ENCODE peak calls at places on chromosomes 2 and 18, in five cellular contexts. One of them, this sample, is unnamed.

GRCh38 chr2:224802407-224802806 is 86.2 kb upstream of the CCDC195 start:
- DNase-seq in HL-60: no peak
- DNase-seq in small intestine: no peak
- DNase-seq in right cardiac atrium: no peak
- DNase-seq in heart right ventricle: no peak
- DNase-seq in this sample: peak; percentile 52

GRCh38 chr2:145598434-145598833 is 1078.5 kb upstream of the ZEB2 start:
- DNase-seq in HL-60: no peak
- DNase-seq in small intestine: no peak
- DNase-seq in heart right ventricle: no peak
- DNase-seq in right cardiac atrium: no peak
- DNase-seq in this sample: peak; percentile 70

GRCh38 chr2:128578406-128579385 is 260.0 kb upstream of the HS6ST1 start:
- DNase-seq in heart right ventricle: no peak
- DNase-seq in right cardiac atrium: no peak
- DNase-seq in small intestine: peak; percentile 64
- DNase-seq in HL-60: no peak
- DNase-seq in this sample: peak; percentile 60

GRCh38 chr2:95730813-95731212 is 139.0 kb downstream of the TRIM43 start:
- DNase-seq in right cardiac atrium: no peak
- DNase-seq in heart right ventricle: no peak
- DNase-seq in small intestine: no peak
- DNase-seq in HL-60: no peak
- DNase-seq in this sample: peak; percentile 16

GRCh38 chr18:28650860-28651259 is 473.9 kb upstream of the CDH2 start:
- DNase-seq in heart right ventricle: no peak
- DNase-seq in right cardiac atrium: no peak
- DNase-seq in small intestine: no peak
- DNase-seq in HL-60: no peak
- DNase-seq in this sample: no peak

GRCh38 chr18:50859793-50860192 is 19.1 kb upstream of the ME2 start:
- DNase-seq in right cardiac atrium: no peak
- DNase-seq in HL-60: no peak
- DNase-seq in heart right ventricle: no peak
- DNase-seq in small intestine: no peak
- DNase-seq in this sample: no peak

GRCh38 chr18:55546873-55547704 is 40.9 kb downstream of the TCF4 start:
- DNase-seq in HL-60: no peak
- DNase-seq in small intestine: no peak
- DNase-seq in heart right ventricle: no peak
- DNase-seq in right cardiac atrium: peak; percentile 52
- DNase-seq in this sample: peak; percentile 74

GRCh38 chr2:56749152-56749752 is 565.5 kb downstream of the CCDC85A start:
- DNase-seq in small intestine: peak; percentile 40
- DNase-seq in right cardiac atrium: no peak
- DNase-seq in HL-60: no peak
- DNase-seq in heart right ventricle: no peak
- DNase-seq in this sample: peak; percentile 63

GRCh38 chr2:102514061-102514785 is 41.2 kb downstream of the SLC9A4 start:
- DNase-seq in heart right ventricle: no peak
- DNase-seq in small intestine: peak; percentile 88
- DNase-seq in right cardiac atrium: no peak
- DNase-seq in HL-60: no peak
- DNase-seq in this sample: peak; percentile 87

GRCh38 chr2:61257446-61257845 is 95.5 kb downstream of the C2orf74 start:
- DNase-seq in heart right ventricle: no peak
- DNase-seq in right cardiac atrium: no peak
- DNase-seq in small intestine: no peak
- DNase-seq in HL-60: no peak
- DNase-seq in this sample: no peak

GRCh38 chr2:131035112-131035825 is 58.0 kb downstream of the FAM168B start:
- DNase-seq in small intestine: no peak
- DNase-seq in heart right ventricle: no peak
- DNase-seq in right cardiac atrium: no peak
- DNase-seq in HL-60: no peak
- DNase-seq in this sample: no peak

GRCh38 chr2:232502901-232503791 is 15.5 kb upstream of the ECEL1 start:
- DNase-seq in HL-60: no peak
- DNase-seq in heart right ventricle: peak; percentile 44
- DNase-seq in small intestine: peak; percentile 9
- DNase-seq in right cardiac atrium: peak; percentile 79
- DNase-seq in this sample: peak; percentile 42

GRCh38 chr2:195026261-195026660 is 630.8 kb upstream of the SLC39A10 start:
- DNase-seq in small intestine: no peak
- DNase-seq in right cardiac atrium: no peak
- DNase-seq in heart right ventricle: no peak
- DNase-seq in HL-60: no peak
- DNase-seq in this sample: peak; percentile 89

GRCh38 chr2:68031546-68032160 is 31.2 kb downstream of the C1D start:
- DNase-seq in right cardiac atrium: no peak
- DNase-seq in HL-60: peak; percentile 7
- DNase-seq in small intestine: peak; percentile 62
- DNase-seq in heart right ventricle: no peak
- DNase-seq in this sample: peak; percentile 70

GRCh38 chr2:127826047-127826446 is 15.1 kb upstream of the WDR33 start:
- DNase-seq in HL-60: no peak
- DNase-seq in heart right ventricle: no peak
- DNase-seq in right cardiac atrium: no peak
- DNase-seq in small intestine: no peak
- DNase-seq in this sample: no peak

GRCh38 chr18:42245137-42245536 is 290.1 kb downstream of the PIK3C3 start:
- DNase-seq in HL-60: no peak
- DNase-seq in small intestine: no peak
- DNase-seq in heart right ventricle: no peak
- DNase-seq in right cardiac atrium: no peak
- DNase-seq in this sample: no peak

GRCh38 chr2:237673130-237673921 is 45.9 kb downstream of the LRRFIP1 start:
- DNase-seq in HL-60: no peak
- DNase-seq in right cardiac atrium: peak; percentile 86
- DNase-seq in small intestine: peak; percentile 74
- DNase-seq in heart right ventricle: peak; percentile 58
- DNase-seq in this sample: no peak

GRCh38 chr2:233928594-233929351 is 11.6 kb downstream of the TRPM8 start:
- DNase-seq in HL-60: no peak
- DNase-seq in heart right ventricle: no peak
- DNase-seq in small intestine: no peak
- DNase-seq in right cardiac atrium: no peak
- DNase-seq in this sample: peak; percentile 35

GRCh38 chr2:198203306-198203705 is 398.9 kb downstream of the PLCL1 start:
- DNase-seq in right cardiac atrium: no peak
- DNase-seq in HL-60: no peak
- DNase-seq in heart right ventricle: no peak
- DNase-seq in small intestine: peak; percentile 2
- DNase-seq in this sample: no peak

GRCh38 chr2:163236553-163236952 is 398.0 kb upstream of the KCNH7 start:
- DNase-seq in heart right ventricle: no peak
- DNase-seq in HL-60: no peak
- DNase-seq in right cardiac atrium: no peak
- DNase-seq in small intestine: no peak
- DNase-seq in this sample: no peak

GRCh38 chr18:70181015-70181414 is 24.5 kb downstream of the RTTN start:
- DNase-seq in HL-60: no peak
- DNase-seq in right cardiac atrium: no peak
- DNase-seq in small intestine: no peak
- DNase-seq in heart right ventricle: no peak
- DNase-seq in this sample: peak; percentile 65

GRCh38 chr2:47072728-47073191 is 82.3 kb downstream of the STPG4 start:
- DNase-seq in heart right ventricle: peak; percentile 60
- DNase-seq in right cardiac atrium: peak; percentile 79
- DNase-seq in HL-60: peak; percentile 94
- DNase-seq in small intestine: no peak
- DNase-seq in this sample: no peak
- H3K4me3 ChIP-seq in heart right ventricle: no peak overlapping the region
- H3K4me3 ChIP-seq in right cardiac atrium: no peak overlapping the region
- H3K4me3 ChIP-seq in HL-60: no peak overlapping the region
- H3K4me3 ChIP-seq in small intestine: no peak overlapping the region
- H3K4me3 ChIP-seq in this sample: no peak overlapping the region

GRCh38 chr2:168997794-168998193 is 33.3 kb downstream of the ABCB11 start:
- DNase-seq in right cardiac atrium: no peak
- DNase-seq in heart right ventricle: no peak
- DNase-seq in HL-60: no peak
- DNase-seq in small intestine: no peak
- DNase-seq in this sample: peak; percentile 33

GRCh38 chr2:168998609-168999211 is 32.4 kb downstream of the ABCB11 start:
- DNase-seq in heart right ventricle: no peak
- DNase-seq in small intestine: no peak
- DNase-seq in HL-60: no peak
- DNase-seq in right cardiac atrium: no peak
- DNase-seq in this sample: no peak

GRCh38 chr2:169002151-169002738 is 28.9 kb downstream of the ABCB11 start:
- DNase-seq in heart right ventricle: no peak
- DNase-seq in right cardiac atrium: no peak
- DNase-seq in small intestine: no peak
- DNase-seq in HL-60: no peak
- DNase-seq in this sample: no peak

GRCh38 chr2:168999668-169000213 is 31.4 kb downstream of the ABCB11 start:
- DNase-seq in HL-60: no peak
- DNase-seq in heart right ventricle: no peak
- DNase-seq in right cardiac atrium: no peak
- DNase-seq in small intestine: no peak
- DNase-seq in this sample: peak; percentile 33

GRCh38 chr2:169001116-169001815 is 29.9 kb downstream of the ABCB11 start:
- DNase-seq in right cardiac atrium: no peak
- DNase-seq in heart right ventricle: no peak
- DNase-seq in small intestine: no peak
- DNase-seq in HL-60: no peak
- DNase-seq in this sample: peak; percentile 13
- H3K4me3 ChIP-seq in right cardiac atrium: no peak overlapping the region
- H3K4me3 ChIP-seq in heart right ventricle: no peak overlapping the region
- H3K4me3 ChIP-seq in small intestine: no peak overlapping the region
- H3K4me3 ChIP-seq in HL-60: no peak overlapping the region
- H3K4me3 ChIP-seq in this sample: no peak overlapping the region

GRCh38 chr2:70718736-70719135 is 49.3 kb downstream of the ADD2 start:
- DNase-seq in right cardiac atrium: no peak
- DNase-seq in small intestine: no peak
- DNase-seq in HL-60: no peak
- DNase-seq in heart right ventricle: no peak
- DNase-seq in this sample: no peak

GRCh38 chr2:70716951-70717350 is 51.0 kb downstream of the ADD2 start:
- DNase-seq in HL-60: no peak
- DNase-seq in heart right ventricle: no peak
- DNase-seq in right cardiac atrium: no peak
- DNase-seq in small intestine: no peak
- DNase-seq in this sample: no peak

GRCh38 chr2:70716131-70716766 is 51.8 kb downstream of the ADD2 start:
- DNase-seq in small intestine: no peak
- DNase-seq in right cardiac atrium: no peak
- DNase-seq in heart right ventricle: no peak
- DNase-seq in HL-60: no peak
- DNase-seq in this sample: no peak

GRCh38 chr2:70719231-70719630 is 48.8 kb downstream of the ADD2 start:
- DNase-seq in heart right ventricle: no peak
- DNase-seq in small intestine: no peak
- DNase-seq in right cardiac atrium: no peak
- DNase-seq in HL-60: no peak
- DNase-seq in this sample: no peak

GRCh38 chr2:70717431-70718038 is 50.5 kb downstream of the ADD2 start:
- DNase-seq in small intestine: no peak
- DNase-seq in right cardiac atrium: no peak
- DNase-seq in heart right ventricle: no peak
- DNase-seq in HL-60: no peak
- DNase-seq in this sample: no peak
- H3K4me3 ChIP-seq in small intestine: no peak overlapping the region
- H3K4me3 ChIP-seq in right cardiac atrium: no peak overlapping the region
- H3K4me3 ChIP-seq in heart right ventricle: no peak overlapping the region
- H3K4me3 ChIP-seq in HL-60: no peak overlapping the region
- H3K4me3 ChIP-seq in this sample: no peak overlapping the region

DNA sequence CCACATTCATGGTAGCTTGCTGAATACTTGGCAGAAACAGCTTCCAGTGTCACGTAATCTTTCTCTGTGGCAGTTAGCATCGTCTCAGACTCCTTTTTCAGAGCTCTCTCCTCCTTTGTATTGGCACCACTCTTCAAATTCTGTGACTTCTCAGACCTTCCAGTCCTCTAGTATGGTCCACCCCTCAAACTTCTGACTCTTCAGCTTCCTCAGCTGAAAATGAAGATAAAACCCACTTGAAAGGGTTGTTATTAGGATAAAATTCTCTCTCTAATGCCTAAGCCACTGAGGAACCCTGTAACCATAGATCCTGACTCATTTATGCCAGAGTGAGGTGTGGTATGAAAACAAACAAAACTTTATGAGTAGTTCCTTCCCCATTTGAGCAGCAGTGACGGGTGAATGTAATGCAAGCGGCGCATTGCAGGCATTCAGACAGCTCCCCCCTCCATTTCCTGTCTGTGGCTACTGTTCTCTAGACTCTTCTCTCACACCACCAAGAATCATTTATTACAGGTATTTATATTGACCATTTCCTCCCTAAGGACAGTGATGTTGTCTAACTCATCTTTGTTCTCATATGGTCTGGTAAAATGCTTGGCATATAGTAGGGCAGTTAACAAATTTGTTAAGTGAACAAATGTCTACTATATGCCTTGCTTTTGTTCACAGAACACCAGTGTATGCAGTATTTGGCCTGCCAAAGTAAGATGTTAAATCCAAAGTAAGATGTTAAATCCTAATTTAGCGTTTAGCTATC is 35.3 kb downstream of the GALNT1 start:
- DNase-seq in heart right ventricle: no peak
- DNase-seq in small intestine: peak; percentile 63
- DNase-seq in HL-60: no peak
- DNase-seq in right cardiac atrium: peak; percentile 56
- DNase-seq in this sample: peak; percentile 82
- H3K4me3 ChIP-seq in heart right ventricle: no peak overlapping the region
- H3K4me3 ChIP-seq in small intestine: no peak overlapping the region
- H3K4me3 ChIP-seq in HL-60: no peak overlapping the region
- H3K4me3 ChIP-seq in right cardiac atrium: no peak overlapping the region
- H3K4me3 ChIP-seq in this sample: no peak overlapping the region

GRCh38 chr2:201404699-201405275 is 46.5 kb downstream of the TRAK2 start:
- DNase-seq in HL-60: no peak
- DNase-seq in small intestine: no peak
- DNase-seq in heart right ventricle: no peak
- DNase-seq in right cardiac atrium: no peak
- DNase-seq in this sample: no peak
- H3K4me3 ChIP-seq in HL-60: no peak overlapping the region
- H3K4me3 ChIP-seq in small intestine: no peak overlapping the region
- H3K4me3 ChIP-seq in heart right ventricle: no peak overlapping the region
- H3K4me3 ChIP-seq in right cardiac atrium: no peak overlapping the region
- H3K4me3 ChIP-seq in this sample: no peak overlapping the region

DNA sequence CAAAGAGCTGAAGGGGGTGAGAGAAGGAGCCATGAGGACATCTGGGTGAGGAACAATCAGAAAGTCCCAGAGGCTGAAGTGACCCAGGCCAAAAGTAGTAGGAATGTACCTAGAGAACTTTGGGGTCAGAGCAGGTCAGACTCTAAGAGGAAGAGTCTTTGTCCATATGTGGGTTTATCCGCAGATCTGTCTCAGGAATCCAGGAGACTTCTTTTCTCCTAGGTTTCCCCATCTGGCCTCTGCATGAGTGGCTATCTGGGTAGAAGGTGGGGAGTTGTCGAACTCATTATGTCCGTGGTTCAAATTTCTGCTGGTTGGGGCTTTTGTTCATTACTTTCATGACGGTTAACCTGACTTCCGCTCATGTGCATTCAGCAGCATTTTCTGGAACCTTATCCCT is 1.8 kb downstream of the LIPG start:
- DNase-seq in heart right ventricle: no peak
- DNase-seq in small intestine: no peak
- DNase-seq in right cardiac atrium: no peak
- DNase-seq in HL-60: no peak
- DNase-seq in this sample: no peak
- H3K4me3 ChIP-seq in heart right ventricle: no peak overlapping the region
- H3K4me3 ChIP-seq in small intestine: peak overlapping the region; percentile 64
- H3K4me3 ChIP-seq in right cardiac atrium: no peak overlapping the region
- H3K4me3 ChIP-seq in HL-60: no peak overlapping the region
- H3K4me3 ChIP-seq in this sample: no peak overlapping the region

This sample was measured in fibroblast of mammary gland.